ENCODE peak calls at places on chromosomes 7 and 10, in five cellular contexts. D is A549, I is HCT116, F is GM12878, Y is NB4. B is an unnamed sample.

GRCh38 chr10:3764626-3765375 is 20.2 kb downstream of the KLF6 start:
- DNase-seq in D (no peak), I (no peak), F (no peak), Y (no peak), B (no peak)

GRCh38 chr10:14185501-14186045 is 145.2 kb downstream of the FRMD4A start:
- DNase-seq in D (peak), I (peak), F (peak), Y (peak), B (peak)

GRCh38 chr7:80552304-80552703 is 40.4 kb upstream of the GNAT3 start:
- DNase-seq in D (no peak), I (no peak), F (no peak), Y (no peak), B (no peak)

GRCh38 chr10:119412244-119412750 is 130.2 kb downstream of the RGS10 start:
- DNase-seq in D (no peak), I (no peak), F (no peak), Y (no peak), B (no peak)

GRCh38 chr10:27759483-27760281 is 14.1 kb upstream of the MKX start:
- DNase-seq in D (no peak), I (no peak), F (no peak), Y (no peak), B (no peak)

GRCh38 chr10:120581496-120581895 is 124.5 kb downstream of the PLPP4 start:
- DNase-seq in D (no peak), I (peak), F (no peak), Y (no peak), B (no peak)

GRCh38 chr10:103502849-103503660 is 9.6 kb downstream of the NEURL1 start:
- DNase-seq in D (no peak), I (no peak), F (no peak), Y (no peak), B (no peak)

GRCh38 chr7:80231719-80232118 is 97.1 kb downstream of the GNAI1 start:
- DNase-seq in D (peak), I (no peak), F (no peak), Y (no peak), B (no peak)

GRCh38 chr10:25828475-25828874 is 105.6 kb upstream of the MYO3A start:
- DNase-seq in D (no peak), I (no peak), F (no peak), Y (no peak), B (no peak)

GRCh38 chr7:2312272-2312929 is 1.8 kb downstream of the SNX8 start:
- DNase-seq in D (no peak), I (no peak), F (no peak), Y (no peak), B (no peak)

GRCh38 chr10:60937784-60938654 is 6.0 kb downstream of the RHOBTB1 start:
- DNase-seq in D (peak), I (no peak), F (no peak), Y (no peak), B (no peak)

GRCh38 chr10:112159469-112159868 is 24.1 kb downstream of the GPAM start:
- DNase-seq in D (no peak), I (no peak), F (no peak), Y (no peak), B (no peak)

GRCh38 chr7:1024331-1024761 is 20.0 kb upstream of the GPR146 start:
- DNase-seq in D (no peak), I (no peak), F (peak), Y (peak), B (no peak)

GRCh38 chr7:1846331-1847065 is 176.4 kb downstream of the ELFN1 start:
- DNase-seq in D (no peak), I (no peak), F (no peak), Y (peak), B (no peak)

GRCh38 chr10:47253651-47254375 is 46.2 kb upstream of the GDF10 start:
- DNase-seq in D (no peak), I (no peak), F (no peak), Y (no peak), B (peak)

DNA sequence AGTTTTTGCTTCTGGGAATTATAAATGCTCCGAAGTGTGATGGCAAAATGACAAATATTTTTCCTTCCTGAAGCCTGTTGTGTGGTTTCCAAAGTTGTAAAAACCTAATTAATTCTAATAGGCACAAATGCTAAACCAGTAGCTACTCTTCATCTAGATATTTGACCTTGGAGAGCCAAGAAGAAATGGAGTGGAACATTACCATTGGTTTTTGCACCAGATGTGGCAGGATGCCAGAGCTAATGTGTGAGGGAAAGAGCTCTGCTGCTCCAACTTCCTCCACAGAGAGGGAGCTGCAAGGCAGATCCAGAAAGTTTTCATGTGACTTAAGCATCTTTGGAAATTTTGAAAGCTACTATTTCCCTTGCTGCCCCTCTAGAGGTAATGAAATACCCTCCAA is 65.1 kb upstream of the HPS1 start:
- DNase-seq in D (no peak), I (no peak), F (no peak), Y (no peak), B (no peak)
- TF ChIP-seq MAX in D (no peak), I (no peak), F (no peak), Y (no peak), B (no peak)

GRCh38 chr10:71985542-71986250 is 21.5 kb downstream of the CHST3 start:
- DNase-seq in D (no peak), I (no peak), F (peak), Y (peak), B (no peak)
- TF ChIP-seq MAX in D (no peak), I (no peak), F (no peak), Y (no peak), B (no peak)

GRCh38 chr10:88830643-88831277 is 20.9 kb downstream of the ANKRD22 start:
- DNase-seq in D (no peak), I (no peak), F (no peak), Y (no peak), B (no peak)
- TF ChIP-seq MAX in D (no peak), I (no peak), F (no peak), Y (no peak), B (no peak)

DNA sequence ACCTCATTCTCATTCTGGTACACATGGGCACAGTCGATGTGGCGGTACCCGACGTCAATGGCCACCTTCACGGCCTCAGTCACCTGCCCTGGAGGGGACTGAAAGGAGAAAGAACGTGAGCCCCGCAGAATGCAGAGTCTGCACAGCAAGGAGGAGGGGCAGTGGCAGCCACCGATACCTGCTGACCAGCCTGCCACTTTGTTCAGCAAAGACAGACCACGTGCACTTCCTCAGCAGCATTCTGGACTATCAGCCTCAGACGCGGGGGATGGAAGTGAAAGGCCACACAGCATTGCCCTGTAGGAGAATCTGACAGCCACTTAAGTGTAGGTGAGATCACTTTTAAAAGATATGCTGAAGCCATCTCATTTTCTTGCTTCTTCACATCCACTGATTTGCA is 7.2 kb downstream of the AKR1B1 start:
- DNase-seq in D (no peak), I (no peak), F (no peak), Y (no peak), B (no peak)
- TF ChIP-seq MAX in D (no peak), I (no peak), F (no peak), Y (no peak), B (no peak)

GRCh38 chr10:124677871-124678565 is 66.2 kb downstream of the FAM53B start:
- DNase-seq in D (no peak), I (no peak), F (no peak), Y (no peak), B (no peak)

GRCh38 chr10:124675261-124675660 is 68.9 kb downstream of the FAM53B start:
- DNase-seq in D (no peak), I (no peak), F (no peak), Y (no peak), B (no peak)

GRCh38 chr10:124675824-124676223 is 68.4 kb downstream of the FAM53B start:
- DNase-seq in D (no peak), I (no peak), F (no peak), Y (no peak), B (no peak)

GRCh38 chr10:124677291-124677690 is 66.9 kb downstream of the FAM53B start:
- DNase-seq in D (no peak), I (no peak), F (no peak), Y (peak), B (no peak)

DNA sequence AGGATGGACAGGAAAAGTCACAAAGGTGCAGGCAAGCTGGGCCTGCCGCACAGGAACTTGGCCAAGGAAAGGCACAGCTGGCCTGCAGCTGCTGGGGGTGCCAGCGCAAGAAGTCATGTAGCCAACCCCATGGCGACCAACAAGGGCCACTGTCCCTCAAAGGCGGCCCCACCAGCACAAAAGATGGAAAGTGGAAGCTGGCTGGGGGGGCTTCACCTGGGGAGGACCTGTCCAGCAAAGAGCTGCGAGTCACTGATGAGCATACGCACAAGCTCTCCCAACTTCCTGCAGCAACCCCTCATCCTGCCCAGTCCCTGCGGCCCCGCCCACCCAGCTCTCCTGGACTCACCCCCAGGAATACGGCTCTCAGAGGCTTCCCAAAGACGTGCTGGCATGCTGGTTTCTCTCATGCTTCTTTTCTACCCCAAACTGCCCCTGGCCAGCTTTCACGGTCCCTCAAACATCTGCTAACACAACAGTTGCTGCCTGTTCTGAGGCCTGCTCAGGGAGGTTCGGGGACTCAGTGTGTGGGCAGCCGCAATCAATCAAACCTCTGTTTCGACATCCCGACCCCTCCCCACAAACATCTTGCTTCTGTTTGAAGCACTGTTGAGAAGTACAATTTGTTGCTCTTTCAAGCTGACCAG is 67.6 kb downstream of the FAM53B start:
- DNase-seq in D (no peak), I (no peak), F (no peak), Y (peak), B (no peak)
- TF ChIP-seq MAX in D (no peak), I (no peak), F (no peak), Y (peak), B (no peak)

GRCh38 chr10:82742901-82743300 is 867.9 kb downstream of the NRG3 start:
- DNase-seq in D (no peak), I (no peak), F (no peak), Y (no peak), B (no peak)

GRCh38 chr10:82737556-82737955 is 862.6 kb downstream of the NRG3 start:
- DNase-seq in D (no peak), I (no peak), F (no peak), Y (no peak), B (no peak)

DNA sequence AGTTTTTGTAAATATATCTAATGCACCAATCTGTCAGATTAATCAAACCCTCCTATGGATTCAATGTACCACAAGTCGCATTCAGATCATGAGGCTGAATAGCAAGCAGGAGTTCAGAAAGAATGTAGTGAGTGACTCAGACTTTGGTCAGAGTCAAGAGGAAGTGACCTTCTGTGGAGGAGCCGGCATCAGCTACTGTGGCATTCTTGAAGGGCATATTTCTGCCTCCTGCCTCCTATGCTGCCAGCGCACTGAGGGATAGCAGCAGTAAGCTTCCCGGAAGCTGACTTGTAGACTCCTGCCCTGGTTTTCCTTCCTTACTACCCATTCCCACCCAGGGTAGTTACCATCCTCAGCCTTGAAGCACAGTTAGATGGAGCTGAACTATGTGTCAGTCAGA is 867.5 kb downstream of the NRG3 start:
- DNase-seq in D (peak), I (no peak), F (no peak), Y (peak), B (no peak)
- TF ChIP-seq MAX in D (no peak), I (no peak), F (no peak), Y (no peak), B (no peak)

B was measured in H1.